ENCODE peak calls at places on chromosomes 16 and 17, in ten cellular contexts. One of them, this sample, is unnamed.

GRCh38 chr17:83185023-83186002 is 105.9 kb downstream of the METRNL start:
- DNase-seq in SW 1271: no peak
- DNase-seq in activated T-cell treated with anti-CD3 and anti-CD28 coated beads, Interleukin-2, amount 50 U/mL, for 72 hours: no peak
- DNase-seq in islet precursor cell: peak; percentile 41
- DNase-seq in H9: peak; percentile 13
- DNase-seq in neural progenitor cell: no peak
- DNase-seq in stomach: no peak
- DNase-seq in HEK293T: no peak
- DNase-seq in effector memory CD4-positive, alpha-beta T cell: no peak
- DNase-seq in NCI-H2171: no peak
- DNase-seq in this sample: no peak

GRCh38 chr16:71338632-71339031 is 19.9 kb upstream of the CALB2 start:
- DNase-seq in NCI-H2171: no peak
- DNase-seq in SW 1271: no peak
- DNase-seq in HEK293T: no peak
- DNase-seq in activated T-cell treated with anti-CD3 and anti-CD28 coated beads, Interleukin-2, amount 50 U/mL, for 72 hours: no peak
- DNase-seq in neural progenitor cell: no peak
- DNase-seq in islet precursor cell: no peak
- DNase-seq in stomach: no peak
- DNase-seq in H9: no peak
- DNase-seq in effector memory CD4-positive, alpha-beta T cell: no peak
- DNase-seq in this sample: no peak

GRCh38 chr16:11543676-11544393 is 42.9 kb downstream of the LITAF start:
- DNase-seq in SW 1271: no peak
- DNase-seq in islet precursor cell: no peak
- DNase-seq in effector memory CD4-positive, alpha-beta T cell: no peak
- DNase-seq in activated T-cell treated with anti-CD3 and anti-CD28 coated beads, Interleukin-2, amount 50 U/mL, for 72 hours: no peak
- DNase-seq in neural progenitor cell: peak; percentile 49
- DNase-seq in H9: no peak
- DNase-seq in stomach: no peak
- DNase-seq in HEK293T: no peak
- DNase-seq in NCI-H2171: no peak
- DNase-seq in this sample: no peak

GRCh38 chr17:82909322-82909904 is 69.6 kb upstream of the ZNF750 start:
- DNase-seq in H9: no peak
- DNase-seq in effector memory CD4-positive, alpha-beta T cell: peak; percentile 8
- DNase-seq in HEK293T: no peak
- DNase-seq in neural progenitor cell: no peak
- DNase-seq in SW 1271: no peak
- DNase-seq in activated T-cell treated with anti-CD3 and anti-CD28 coated beads, Interleukin-2, amount 50 U/mL, for 72 hours: no peak
- DNase-seq in stomach: peak; percentile 84
- DNase-seq in NCI-H2171: no peak
- DNase-seq in islet precursor cell: no peak
- DNase-seq in this sample: peak; percentile 98

GRCh38 chr17:29590979-29591736 is 1.7 kb upstream of the GIT1 start:
- DNase-seq in stomach: no peak
- DNase-seq in neural progenitor cell: peak; percentile 76
- DNase-seq in NCI-H2171: peak; percentile 75
- DNase-seq in islet precursor cell: no peak
- DNase-seq in H9: peak; percentile 78
- DNase-seq in effector memory CD4-positive, alpha-beta T cell: no peak
- DNase-seq in HEK293T: no peak
- DNase-seq in activated T-cell treated with anti-CD3 and anti-CD28 coated beads, Interleukin-2, amount 50 U/mL, for 72 hours: peak; percentile 62
- DNase-seq in SW 1271: no peak
- DNase-seq in this sample: peak; percentile 51

GRCh38 chr17:47959825-47960655 is 2.4 kb upstream of the PRR15L start:
- DNase-seq in NCI-H2171: peak; percentile 6
- DNase-seq in H9: no peak
- DNase-seq in effector memory CD4-positive, alpha-beta T cell: no peak
- DNase-seq in HEK293T: no peak
- DNase-seq in SW 1271: no peak
- DNase-seq in stomach: peak; percentile 78
- DNase-seq in neural progenitor cell: no peak
- DNase-seq in activated T-cell treated with anti-CD3 and anti-CD28 coated beads, Interleukin-2, amount 50 U/mL, for 72 hours: no peak
- DNase-seq in islet precursor cell: no peak
- DNase-seq in this sample: peak; percentile 81

GRCh38 chr16:47046726-47047602 is 73.5 kb upstream of the DNAJA2 start:
- DNase-seq in stomach: no peak
- DNase-seq in activated T-cell treated with anti-CD3 and anti-CD28 coated beads, Interleukin-2, amount 50 U/mL, for 72 hours: no peak
- DNase-seq in islet precursor cell: no peak
- DNase-seq in NCI-H2171: no peak
- DNase-seq in neural progenitor cell: no peak
- DNase-seq in H9: no peak
- DNase-seq in SW 1271: no peak
- DNase-seq in effector memory CD4-positive, alpha-beta T cell: no peak
- DNase-seq in HEK293T: no peak
- DNase-seq in this sample: no peak

GRCh38 chr17:37614391-37614790 is 5.2 kb upstream of the SYNRG start:
- DNase-seq in neural progenitor cell: no peak
- DNase-seq in H9: no peak
- DNase-seq in activated T-cell treated with anti-CD3 and anti-CD28 coated beads, Interleukin-2, amount 50 U/mL, for 72 hours: no peak
- DNase-seq in islet precursor cell: no peak
- DNase-seq in NCI-H2171: no peak
- DNase-seq in effector memory CD4-positive, alpha-beta T cell: no peak
- DNase-seq in SW 1271: no peak
- DNase-seq in stomach: no peak
- DNase-seq in HEK293T: no peak
- DNase-seq in this sample: no peak

GRCh38 chr17:30495586-30495985 is 18.4 kb downstream of the GOSR1 start:
- DNase-seq in H9: no peak
- DNase-seq in activated T-cell treated with anti-CD3 and anti-CD28 coated beads, Interleukin-2, amount 50 U/mL, for 72 hours: no peak
- DNase-seq in HEK293T: no peak
- DNase-seq in stomach: no peak
- DNase-seq in SW 1271: no peak
- DNase-seq in NCI-H2171: no peak
- DNase-seq in effector memory CD4-positive, alpha-beta T cell: no peak
- DNase-seq in islet precursor cell: no peak
- DNase-seq in neural progenitor cell: no peak
- DNase-seq in this sample: no peak

GRCh38 chr16:76639685-76640289 is 362.6 kb downstream of the CNTNAP4 start:
- DNase-seq in HEK293T: peak; percentile 12
- DNase-seq in islet precursor cell: peak; percentile 69
- DNase-seq in SW 1271: no peak
- DNase-seq in NCI-H2171: no peak
- DNase-seq in effector memory CD4-positive, alpha-beta T cell: no peak
- DNase-seq in neural progenitor cell: peak; percentile 58
- DNase-seq in stomach: no peak
- DNase-seq in H9: peak; percentile 71
- DNase-seq in activated T-cell treated with anti-CD3 and anti-CD28 coated beads, Interleukin-2, amount 50 U/mL, for 72 hours: no peak
- DNase-seq in this sample: peak; percentile 17

GRCh38 chr16:81280393-81280792 is 34.4 kb upstream of the GAN start:
- DNase-seq in H9: no peak
- DNase-seq in effector memory CD4-positive, alpha-beta T cell: no peak
- DNase-seq in islet precursor cell: no peak
- DNase-seq in neural progenitor cell: no peak
- DNase-seq in stomach: no peak
- DNase-seq in HEK293T: no peak
- DNase-seq in NCI-H2171: no peak
- DNase-seq in SW 1271: no peak
- DNase-seq in activated T-cell treated with anti-CD3 and anti-CD28 coated beads, Interleukin-2, amount 50 U/mL, for 72 hours: no peak
- DNase-seq in this sample: no peak

GRCh38 chr16:86661715-86662114 is 83.4 kb downstream of the FOXL1 start:
- DNase-seq in HEK293T: no peak
- DNase-seq in neural progenitor cell: no peak
- DNase-seq in stomach: no peak
- DNase-seq in H9: no peak
- DNase-seq in effector memory CD4-positive, alpha-beta T cell: no peak
- DNase-seq in islet precursor cell: no peak
- DNase-seq in SW 1271: no peak
- DNase-seq in activated T-cell treated with anti-CD3 and anti-CD28 coated beads, Interleukin-2, amount 50 U/mL, for 72 hours: no peak
- DNase-seq in NCI-H2171: no peak
- DNase-seq in this sample: no peak

GRCh38 chr16:2287916-2288547 is 20.1 kb upstream of the RNPS1 start:
- DNase-seq in H9: peak; percentile 21
- DNase-seq in neural progenitor cell: no peak
- DNase-seq in effector memory CD4-positive, alpha-beta T cell: no peak
- DNase-seq in islet precursor cell: peak; percentile 45
- DNase-seq in activated T-cell treated with anti-CD3 and anti-CD28 coated beads, Interleukin-2, amount 50 U/mL, for 72 hours: no peak
- DNase-seq in SW 1271: no peak
- DNase-seq in HEK293T: no peak
- DNase-seq in NCI-H2171: no peak
- DNase-seq in stomach: no peak
- DNase-seq in this sample: no peak

GRCh38 chr16:81004646-81005353 is 1.9 kb downstream of the CMC2 start:
- DNase-seq in islet precursor cell: no peak
- DNase-seq in H9: no peak
- DNase-seq in neural progenitor cell: peak; percentile 75
- DNase-seq in effector memory CD4-positive, alpha-beta T cell: no peak
- DNase-seq in stomach: no peak
- DNase-seq in HEK293T: peak; percentile 28
- DNase-seq in SW 1271: peak; percentile 20
- DNase-seq in NCI-H2171: peak; percentile 9
- DNase-seq in activated T-cell treated with anti-CD3 and anti-CD28 coated beads, Interleukin-2, amount 50 U/mL, for 72 hours: peak; percentile 24
- DNase-seq in this sample: peak; percentile 41

GRCh38 chr17:39270923-39271322 is 45.2 kb upstream of the STAC2 start:
- DNase-seq in stomach: no peak
- DNase-seq in NCI-H2171: no peak
- DNase-seq in HEK293T: no peak
- DNase-seq in neural progenitor cell: no peak
- DNase-seq in activated T-cell treated with anti-CD3 and anti-CD28 coated beads, Interleukin-2, amount 50 U/mL, for 72 hours: peak; percentile 4
- DNase-seq in H9: no peak
- DNase-seq in effector memory CD4-positive, alpha-beta T cell: no peak
- DNase-seq in islet precursor cell: no peak
- DNase-seq in SW 1271: no peak
- DNase-seq in this sample: no peak

GRCh38 chr16:77540656-77541055 is 105.8 kb upstream of the ADAMTS18 start:
- DNase-seq in effector memory CD4-positive, alpha-beta T cell: no peak
- DNase-seq in H9: no peak
- DNase-seq in islet precursor cell: peak; percentile 57
- DNase-seq in HEK293T: no peak
- DNase-seq in stomach: no peak
- DNase-seq in SW 1271: no peak
- DNase-seq in activated T-cell treated with anti-CD3 and anti-CD28 coated beads, Interleukin-2, amount 50 U/mL, for 72 hours: no peak
- DNase-seq in NCI-H2171: no peak
- DNase-seq in neural progenitor cell: no peak
- DNase-seq in this sample: no peak

GRCh38 chr17:60421273-60422161 is 772 bp upstream of the CHCT1 start:
- DNase-seq in HEK293T: no peak
- DNase-seq in islet precursor cell: peak; percentile 90
- DNase-seq in neural progenitor cell: peak; percentile 89
- DNase-seq in H9: peak; percentile 87
- DNase-seq in NCI-H2171: peak; percentile 21
- DNase-seq in activated T-cell treated with anti-CD3 and anti-CD28 coated beads, Interleukin-2, amount 50 U/mL, for 72 hours: peak; percentile 87
- DNase-seq in effector memory CD4-positive, alpha-beta T cell: peak; percentile 46
- DNase-seq in SW 1271: no peak
- DNase-seq in stomach: peak; percentile 74
- DNase-seq in this sample: peak; percentile 71

This sample was measured in body of pancreas.